ENCODE peak calls at places on chromosomes 4 and X, in ten cellular contexts. Z is frontal cortex; G is naive thymus-derived CD4-positive, alpha-beta T cell; S is keratinocyte; D is iPS-NIHi11; W is stromal cell of bone marrow; K is NCI-H1694; X is lower leg skin; I is activated CD8-positive, alpha-beta memory T cell treated with anti-CD3 and anti-CD28 coated beads for 1 hour; E is dorsolateral prefrontal cortex. R is an unnamed sample.

GRCh38 chr4:85828295-85828910 is 353.5 kb downstream of the ARHGAP24 start:
- DNase-seq in Z (no peak), G (no peak), S (no peak), D (no peak), W (no peak), K (no peak), X (no peak), I (no peak), E (no peak), R (no peak)

GRCh38 chr4:1246901-1247810 is 1.8 kb downstream of the CTBP1 start:
- DNase-seq in Z (peak), G (peak), S (no peak), D (peak), W (no peak), K (no peak), X (peak), I (no peak), E (peak), R (no peak)

GRCh38 chrX:134601240-134601639 is 57.0 kb downstream of the PLAC1 start:
- DNase-seq in Z (no peak), G (no peak), S (no peak), D (no peak), W (no peak), K (no peak), X (no peak), I (no peak), E (no peak), R (peak)

GRCh38 chrX:44844204-44844603 is 383 bp downstream of the DUSP21 start:
- DNase-seq in Z (no peak), G (no peak), S (no peak), D (no peak), W (no peak), K (no peak), X (no peak), I (no peak), E (no peak), R (no peak)

GRCh38 chr4:185811509-185812364 is at the start of gene SORBS2:
- DNase-seq in Z (peak), G (no peak), S (no peak), D (peak), W (peak), K (peak), X (no peak), I (no peak), E (no peak), R (peak)

GRCh38 chrX:57821703-57822375 is 88.4 kb downstream of the ZXDA start:
- DNase-seq in Z (peak), G (peak), S (peak), D (peak), W (peak), K (peak), X (no peak), I (no peak), E (no peak), R (peak)

GRCh38 chrX:123884809-123885408 is 25.1 kb downstream of the XIAP start:
- DNase-seq in Z (peak), G (no peak), S (peak), D (peak), W (no peak), K (peak), X (no peak), I (no peak), E (no peak), R (peak)

GRCh38 chr4:173360587-173361221 is 10.1 kb upstream of the SAP30 start:
- DNase-seq in Z (peak), G (no peak), S (no peak), D (peak), W (no peak), K (no peak), X (no peak), I (no peak), E (no peak), R (peak)

GRCh38 chr4:17206829-17207773 is 304.8 kb downstream of the QDPR start:
- DNase-seq in Z (no peak), G (no peak), S (no peak), D (no peak), W (peak), K (no peak), X (no peak), I (no peak), E (no peak), R (no peak)

GRCh38 chr4:4914059-4914820 is 54.8 kb downstream of the MSX1 start:
- DNase-seq in Z (no peak), G (no peak), S (no peak), D (no peak), W (peak), K (no peak), X (peak), I (no peak), E (no peak), R (peak)

GRCh38 chr4:187944179-187944578 is 51.4 kb upstream of the ZFP42 start:
- DNase-seq in Z (no peak), G (no peak), S (no peak), D (no peak), W (no peak), K (no peak), X (no peak), I (no peak), E (no peak), R (no peak)

GRCh38 chr4:39255916-39256315 is 73.6 kb downstream of the WDR19 start:
- DNase-seq in Z (peak), G (no peak), S (no peak), D (no peak), W (no peak), K (no peak), X (no peak), I (no peak), E (no peak), R (peak)

GRCh38 chr4:56007154-56007553 is 58.4 kb downstream of the CEP135 start:
- DNase-seq in Z (no peak), G (no peak), S (no peak), D (no peak), W (no peak), K (no peak), X (no peak), I (no peak), E (no peak), R (no peak)

GRCh38 chr4:30870513-30870912 is 150.3 kb downstream of the PCDH7 start:
- DNase-seq in Z (no peak), G (no peak), S (peak), D (no peak), W (no peak), K (no peak), X (no peak), I (no peak), E (no peak), R (peak)

GRCh38 chrX:131975851-131976250 is 47.3 kb upstream of the STK26 start:
- DNase-seq in Z (no peak), G (no peak), S (no peak), D (no peak), W (no peak), K (no peak), X (no peak), I (no peak), E (no peak), R (no peak)

GRCh38 chr4:116361782-116362181 is 723.6 kb downstream of the TRAM1L1 start:
- DNase-seq in Z (no peak), G (no peak), S (no peak), D (no peak), W (no peak), K (peak), X (peak), I (no peak), E (no peak), R (no peak)

GRCh38 chrX:70132877-70133302 is 357 bp upstream of the IGBP1 start:
- DNase-seq in Z (no peak), G (no peak), S (no peak), D (no peak), W (no peak), K (no peak), X (no peak), I (no peak), E (no peak), R (peak)

GRCh38 chr4:101649790-101650450 is 140.6 kb upstream of the BANK1 start:
- DNase-seq in Z (no peak), G (no peak), S (peak), D (no peak), W (peak), K (peak), X (no peak), I (no peak), E (no peak), R (no peak)

GRCh38 chr4:117821834-117822233 is 212.5 kb upstream of the NDST3 start:
- DNase-seq in Z (no peak), G (no peak), S (no peak), D (no peak), W (no peak), K (no peak), X (no peak), I (no peak), E (no peak), R (no peak)

GRCh38 chr4:148653681-148654080 is 211.5 kb upstream of the NR3C2 start:
- DNase-seq in Z (no peak), G (no peak), S (no peak), D (no peak), W (no peak), K (no peak), X (no peak), I (no peak), E (no peak), R (no peak)

GRCh38 chr4:40856836-40857362 is 107.1 kb downstream of the NSUN7 start:
- DNase-seq in Z (peak), G (peak), S (no peak), D (peak), W (peak), K (no peak), X (peak), I (peak), E (peak), R (peak)

GRCh38 chr4:139844459-139845036 is 178.9 kb downstream of the MGST2 start:
- DNase-seq in Z (no peak), G (no peak), S (no peak), D (no peak), W (no peak), K (no peak), X (no peak), I (no peak), E (no peak), R (no peak)

GRCh38 chrX:129760155-129760554 is 19.6 kb upstream of the SASH3 start:
- DNase-seq in Z (no peak), G (no peak), S (no peak), D (no peak), W (no peak), K (no peak), X (no peak), I (no peak), E (no peak), R (no peak)

GRCh38 chrX:153799326-153799725 is 4.9 kb downstream of the SSR4 start:
- DNase-seq in Z (no peak), G (no peak), S (no peak), D (no peak), W (no peak), K (no peak), X (no peak), I (no peak), E (no peak), R (no peak)

GRCh38 chrX:111319451-111319850 is 49.2 kb upstream of the CAPN6 start:
- DNase-seq in Z (no peak), G (no peak), S (no peak), D (no peak), W (no peak), K (no peak), X (no peak), I (no peak), E (no peak), R (no peak)

GRCh38 chr4:95546236-95546635 is 2.5 kb downstream of the UNC5C start:
- DNase-seq in Z (no peak), G (no peak), S (no peak), D (no peak), W (no peak), K (no peak), X (no peak), I (no peak), E (no peak), R (no peak)

GRCh38 chr4:159142254-159142653 is 39.4 kb downstream of the RAPGEF2 start:
- DNase-seq in Z (no peak), G (no peak), S (no peak), D (no peak), W (peak), K (peak), X (no peak), I (no peak), E (no peak), R (peak)